ENCODE peak calls at places on chromosomes 6 and 20, in ten cellular contexts. One of them, this sample, is unnamed.

GRCh38 chr6:35737413-35738211 is 780 bp downstream of the ARMC12 start:
- DNase-seq in HEK293T: peak
- DNase-seq in ELR: peak
- DNase-seq in GM20000: peak
- DNase-seq in NCI-H1092: peak
- DNase-seq in CD4-positive, alpha-beta memory T cell: peak
- DNase-seq in EL: peak
- DNase-seq in stimulated activated CD8-positive, alpha-beta memory T cell treated with anti-CD3 and anti-CD28 coated beads, Interleukin-7, amount 100 ng/mL, for 24 hours: no peak
- DNase-seq in M059J: peak
- DNase-seq in HTR-8/SVneo: peak
- DNase-seq in this sample: peak

GRCh38 chr6:97630592-97630991 is 347.6 kb upstream of the MMS22L start:
- DNase-seq in EL: peak
- DNase-seq in ELR: peak
- DNase-seq in HEK293T: no peak
- DNase-seq in NCI-H1092: no peak
- DNase-seq in HTR-8/SVneo: no peak
- DNase-seq in GM20000: no peak
- DNase-seq in M059J: peak
- DNase-seq in stimulated activated CD8-positive, alpha-beta memory T cell treated with anti-CD3 and anti-CD28 coated beads, Interleukin-7, amount 100 ng/mL, for 24 hours: no peak
- DNase-seq in CD4-positive, alpha-beta memory T cell: no peak
- DNase-seq in this sample: peak

GRCh38 chr6:157989541-157990289 is 8.1 kb downstream of the SYNJ2 start:
- DNase-seq in HTR-8/SVneo: no peak
- DNase-seq in stimulated activated CD8-positive, alpha-beta memory T cell treated with anti-CD3 and anti-CD28 coated beads, Interleukin-7, amount 100 ng/mL, for 24 hours: no peak
- DNase-seq in HEK293T: no peak
- DNase-seq in GM20000: no peak
- DNase-seq in ELR: peak
- DNase-seq in NCI-H1092: peak
- DNase-seq in CD4-positive, alpha-beta memory T cell: no peak
- DNase-seq in EL: peak
- DNase-seq in M059J: peak
- DNase-seq in this sample: peak

GRCh38 chr6:130382872-130383490 is 17.2 kb downstream of the TMEM200A start:
- DNase-seq in stimulated activated CD8-positive, alpha-beta memory T cell treated with anti-CD3 and anti-CD28 coated beads, Interleukin-7, amount 100 ng/mL, for 24 hours: no peak
- DNase-seq in M059J: no peak
- DNase-seq in HEK293T: no peak
- DNase-seq in CD4-positive, alpha-beta memory T cell: no peak
- DNase-seq in HTR-8/SVneo: peak
- DNase-seq in NCI-H1092: no peak
- DNase-seq in EL: no peak
- DNase-seq in GM20000: no peak
- DNase-seq in ELR: no peak
- DNase-seq in this sample: no peak

GRCh38 chr20:34111057-34111711 is 859 bp downstream of the EIF2S2 start:
- DNase-seq in EL: peak
- DNase-seq in HTR-8/SVneo: no peak
- DNase-seq in NCI-H1092: no peak
- DNase-seq in CD4-positive, alpha-beta memory T cell: peak
- DNase-seq in M059J: peak
- DNase-seq in HEK293T: no peak
- DNase-seq in stimulated activated CD8-positive, alpha-beta memory T cell treated with anti-CD3 and anti-CD28 coated beads, Interleukin-7, amount 100 ng/mL, for 24 hours: no peak
- DNase-seq in GM20000: no peak
- DNase-seq in ELR: peak
- DNase-seq in this sample: peak

GRCh38 chr6:149129401-149130077 is 188.0 kb upstream of the TAB2 start:
- DNase-seq in CD4-positive, alpha-beta memory T cell: no peak
- DNase-seq in ELR: peak
- DNase-seq in HEK293T: no peak
- DNase-seq in GM20000: no peak
- DNase-seq in NCI-H1092: no peak
- DNase-seq in M059J: peak
- DNase-seq in HTR-8/SVneo: no peak
- DNase-seq in stimulated activated CD8-positive, alpha-beta memory T cell treated with anti-CD3 and anti-CD28 coated beads, Interleukin-7, amount 100 ng/mL, for 24 hours: no peak
- DNase-seq in EL: peak
- DNase-seq in this sample: peak

GRCh38 chr6:162684961-162685360 is 42.6 kb downstream of the PRKN start:
- DNase-seq in EL: no peak
- DNase-seq in HTR-8/SVneo: no peak
- DNase-seq in ELR: peak
- DNase-seq in GM20000: no peak
- DNase-seq in HEK293T: no peak
- DNase-seq in stimulated activated CD8-positive, alpha-beta memory T cell treated with anti-CD3 and anti-CD28 coated beads, Interleukin-7, amount 100 ng/mL, for 24 hours: no peak
- DNase-seq in CD4-positive, alpha-beta memory T cell: no peak
- DNase-seq in M059J: no peak
- DNase-seq in NCI-H1092: no peak
- DNase-seq in this sample: no peak

GRCh38 chr6:33276864-33277662 is at the start of gene B3GALT4:
- DNase-seq in HEK293T: peak
- DNase-seq in ELR: peak
- DNase-seq in HTR-8/SVneo: peak
- DNase-seq in CD4-positive, alpha-beta memory T cell: peak
- DNase-seq in stimulated activated CD8-positive, alpha-beta memory T cell treated with anti-CD3 and anti-CD28 coated beads, Interleukin-7, amount 100 ng/mL, for 24 hours: peak
- DNase-seq in EL: peak
- DNase-seq in NCI-H1092: peak
- DNase-seq in M059J: no peak
- DNase-seq in GM20000: peak
- DNase-seq in this sample: peak

GRCh38 chr6:19024737-19025136 is 637.6 kb downstream of the RNF144B start:
- DNase-seq in ELR: peak
- DNase-seq in stimulated activated CD8-positive, alpha-beta memory T cell treated with anti-CD3 and anti-CD28 coated beads, Interleukin-7, amount 100 ng/mL, for 24 hours: no peak
- DNase-seq in CD4-positive, alpha-beta memory T cell: no peak
- DNase-seq in HTR-8/SVneo: peak
- DNase-seq in HEK293T: peak
- DNase-seq in M059J: peak
- DNase-seq in NCI-H1092: peak
- DNase-seq in EL: peak
- DNase-seq in GM20000: no peak
- DNase-seq in this sample: peak

GRCh38 chr6:24798740-24799540 is at the start of gene ARMH2:
- DNase-seq in M059J: no peak
- DNase-seq in HEK293T: no peak
- DNase-seq in ELR: no peak
- DNase-seq in CD4-positive, alpha-beta memory T cell: no peak
- DNase-seq in NCI-H1092: no peak
- DNase-seq in stimulated activated CD8-positive, alpha-beta memory T cell treated with anti-CD3 and anti-CD28 coated beads, Interleukin-7, amount 100 ng/mL, for 24 hours: no peak
- DNase-seq in GM20000: no peak
- DNase-seq in HTR-8/SVneo: no peak
- DNase-seq in EL: no peak
- DNase-seq in this sample: no peak

GRCh38 chr6:10146723-10147451 is 268.0 kb downstream of the TFAP2A start:
- DNase-seq in NCI-H1092: no peak
- DNase-seq in CD4-positive, alpha-beta memory T cell: peak
- DNase-seq in HTR-8/SVneo: peak
- DNase-seq in HEK293T: peak
- DNase-seq in EL: peak
- DNase-seq in GM20000: peak
- DNase-seq in ELR: peak
- DNase-seq in stimulated activated CD8-positive, alpha-beta memory T cell treated with anti-CD3 and anti-CD28 coated beads, Interleukin-7, amount 100 ng/mL, for 24 hours: no peak
- DNase-seq in M059J: peak
- DNase-seq in this sample: peak

GRCh38 chr6:134523903-134524302 is 206.0 kb upstream of the SGK1 start:
- DNase-seq in M059J: no peak
- DNase-seq in CD4-positive, alpha-beta memory T cell: no peak
- DNase-seq in ELR: no peak
- DNase-seq in stimulated activated CD8-positive, alpha-beta memory T cell treated with anti-CD3 and anti-CD28 coated beads, Interleukin-7, amount 100 ng/mL, for 24 hours: no peak
- DNase-seq in EL: no peak
- DNase-seq in GM20000: no peak
- DNase-seq in HEK293T: no peak
- DNase-seq in NCI-H1092: no peak
- DNase-seq in HTR-8/SVneo: no peak
- DNase-seq in this sample: no peak

GRCh38 chr6:41728954-41729353 is 6.5 kb downstream of the TFEB start:
- DNase-seq in EL: no peak
- DNase-seq in CD4-positive, alpha-beta memory T cell: no peak
- DNase-seq in GM20000: no peak
- DNase-seq in M059J: no peak
- DNase-seq in NCI-H1092: no peak
- DNase-seq in HTR-8/SVneo: no peak
- DNase-seq in stimulated activated CD8-positive, alpha-beta memory T cell treated with anti-CD3 and anti-CD28 coated beads, Interleukin-7, amount 100 ng/mL, for 24 hours: no peak
- DNase-seq in HEK293T: no peak
- DNase-seq in ELR: no peak
- DNase-seq in this sample: no peak

GRCh38 chr6:2783188-2783957 is 18.2 kb downstream of the WRNIP1 start:
- DNase-seq in ELR: no peak
- DNase-seq in EL: no peak
- DNase-seq in NCI-H1092: no peak
- DNase-seq in HEK293T: no peak
- DNase-seq in stimulated activated CD8-positive, alpha-beta memory T cell treated with anti-CD3 and anti-CD28 coated beads, Interleukin-7, amount 100 ng/mL, for 24 hours: no peak
- DNase-seq in GM20000: no peak
- DNase-seq in HTR-8/SVneo: no peak
- DNase-seq in M059J: no peak
- DNase-seq in CD4-positive, alpha-beta memory T cell: no peak
- DNase-seq in this sample: no peak

GRCh38 chr20:25005220-25005619 is 12.7 kb upstream of the APMAP start:
- DNase-seq in stimulated activated CD8-positive, alpha-beta memory T cell treated with anti-CD3 and anti-CD28 coated beads, Interleukin-7, amount 100 ng/mL, for 24 hours: no peak
- DNase-seq in EL: no peak
- DNase-seq in GM20000: no peak
- DNase-seq in HTR-8/SVneo: no peak
- DNase-seq in CD4-positive, alpha-beta memory T cell: no peak
- DNase-seq in M059J: peak
- DNase-seq in NCI-H1092: peak
- DNase-seq in HEK293T: no peak
- DNase-seq in ELR: no peak
- DNase-seq in this sample: no peak

GRCh38 chr6:52489881-52490280 is 69.7 kb downstream of the EFHC1 start:
- DNase-seq in GM20000: no peak
- DNase-seq in CD4-positive, alpha-beta memory T cell: no peak
- DNase-seq in HTR-8/SVneo: no peak
- DNase-seq in EL: peak
- DNase-seq in ELR: peak
- DNase-seq in NCI-H1092: no peak
- DNase-seq in HEK293T: no peak
- DNase-seq in stimulated activated CD8-positive, alpha-beta memory T cell treated with anti-CD3 and anti-CD28 coated beads, Interleukin-7, amount 100 ng/mL, for 24 hours: no peak
- DNase-seq in M059J: no peak
- DNase-seq in this sample: no peak

GRCh38 chr20:53900380-53900999 is 169.9 kb downstream of the BCAS1 start:
- DNase-seq in M059J: peak
- DNase-seq in HEK293T: no peak
- DNase-seq in ELR: peak
- DNase-seq in NCI-H1092: no peak
- DNase-seq in GM20000: no peak
- DNase-seq in CD4-positive, alpha-beta memory T cell: no peak
- DNase-seq in EL: peak
- DNase-seq in HTR-8/SVneo: no peak
- DNase-seq in stimulated activated CD8-positive, alpha-beta memory T cell treated with anti-CD3 and anti-CD28 coated beads, Interleukin-7, amount 100 ng/mL, for 24 hours: no peak
- DNase-seq in this sample: peak